ENCODE peak calls at places on chromosomes 1 and 21, in nine cellular contexts. Q is fibroblast of the aortic adventitia; W is heart left ventricle; H is body of pancreas; K is fibroblast of mammary gland; Y is heart right ventricle; S is foreskin fibroblast; T is CD8-positive, alpha-beta T cell; L is AG04450. D is an unnamed sample.

GRCh38 chr1:230869499-230869898 is 1.2 kb upstream of the C1orf198 start:
- DNase-seq in S (no peak), H (no peak), Y (no peak), K (no peak), Q (peak), W (no peak), L (no peak), T (no peak), D (no peak)

GRCh38 chr1:218558411-218558810 is 213.3 kb downstream of the TGFB2 start:
- DNase-seq in L (no peak), S (no peak), H (no peak), T (no peak), W (no peak), K (no peak), Y (no peak), Q (no peak), D (no peak)

GRCh38 chr21:30463713-30464112 is 16.5 kb downstream of the KRTAP19-1 start:
- DNase-seq in T (no peak), W (no peak), H (no peak), L (no peak), Y (no peak), S (no peak), Q (no peak), K (peak), D (no peak)

GRCh38 chr1:38045431-38046332 is 911 bp downstream of the POU3F1 start:
- DNase-seq in H (peak), Y (peak), K (no peak), W (no peak), L (no peak), T (no peak), Q (peak), S (no peak), D (peak)

GRCh38 chr1:7149080-7149838 is 364.0 kb downstream of the CAMTA1 start:
- DNase-seq in W (peak), Y (peak), S (no peak), T (no peak), Q (no peak), H (peak), K (no peak), L (no peak), D (no peak)

GRCh38 chr1:169312084-169312954 is 55.3 kb downstream of the NME7 start:
- DNase-seq in L (peak), Q (peak), Y (no peak), W (no peak), T (peak), K (peak), S (peak), H (no peak), D (peak)

GRCh38 chr1:87030740-87031400 is 116.4 kb downstream of the HS2ST1 start:
- DNase-seq in S (no peak), W (no peak), H (no peak), Y (no peak), Q (no peak), T (no peak), L (no peak), K (no peak), D (no peak)

GRCh38 chr1:204854286-204854685 is 16.4 kb upstream of the NFASC start:
- DNase-seq in Q (no peak), Y (no peak), K (no peak), W (no peak), L (no peak), H (no peak), S (no peak), T (no peak), D (no peak)

GRCh38 chr21:45570826-45571601 is 28.8 kb upstream of the SLC19A1 start:
- DNase-seq in Y (no peak), S (peak), W (no peak), H (no peak), L (no peak), T (no peak), Q (no peak), K (peak), D (no peak)

GRCh38 chr1:197567442-197567841 is 207.8 kb downstream of the DENND1B start:
- DNase-seq in W (no peak), Y (no peak), L (no peak), S (no peak), K (peak), T (no peak), Q (peak), H (no peak), D (no peak)

GRCh38 chr1:152347116-152347728 is 12.6 kb downstream of the FLG2 start:
- DNase-seq in S (peak), K (peak), W (no peak), Q (peak), Y (no peak), T (peak), L (peak), H (peak), D (peak)

GRCh38 chr1:116999596-116999995 is 2.0 kb upstream of the CD101 start:
- DNase-seq in Y (no peak), W (no peak), K (no peak), H (no peak), T (no peak), S (no peak), Q (no peak), L (no peak), D (no peak)

GRCh38 chr1:212260557-212261342 is 24.5 kb upstream of the PPP2R5A start:
- DNase-seq in T (no peak), K (no peak), W (no peak), Q (no peak), Y (no peak), L (no peak), H (peak), S (no peak), D (no peak)

GRCh38 chr1:53272349-53272748 is 34.0 kb upstream of the MAGOH start:
- DNase-seq in Y (no peak), T (no peak), W (no peak), H (no peak), L (no peak), S (no peak), Q (no peak), K (no peak), D (no peak)

GRCh38 chr1:193660428-193660827 is 474.0 kb upstream of the B3GALT2 start:
- DNase-seq in H (no peak), W (no peak), Y (no peak), L (no peak), Q (no peak), K (no peak), T (no peak), S (no peak), D (no peak)

GRCh38 chr1:226633541-226634155 is 85.1 kb downstream of the STUM start:
- DNase-seq in S (no peak), Q (no peak), W (no peak), L (no peak), K (no peak), Y (no peak), T (no peak), H (no peak), D (no peak)

GRCh38 chr21:45288441-45288841 is 746 bp upstream of the POFUT2 start:
- DNase-seq in Y (no peak), T (no peak), S (no peak), Q (no peak), L (no peak), H (no peak), W (no peak), K (no peak), D (no peak)

GRCh38 chr1:165941531-165941930 is 114.1 kb downstream of the UCK2 start:
- DNase-seq in Q (no peak), T (no peak), L (no peak), Y (no peak), W (no peak), S (no peak), K (no peak), H (no peak), D (no peak)

GRCh38 chr1:210598135-210598652 is 269.5 kb downstream of the HHAT start:
- DNase-seq in Y (peak), S (peak), L (peak), K (peak), W (peak), T (no peak), H (peak), Q (peak), D (peak)

GRCh38 chr1:156673387-156674121 is 3.7 kb downstream of the NES start:
- DNase-seq in S (no peak), K (peak), T (no peak), W (no peak), H (no peak), Q (no peak), Y (no peak), L (no peak), D (no peak)

GRCh38 chr1:228271701-228272251 is 63.9 kb downstream of the OBSCN start:
- DNase-seq in L (no peak), Y (no peak), H (no peak), W (no peak), Q (no peak), T (no peak), S (no peak), K (no peak), D (no peak)

GRCh38 chr1:34929497-34929852 is at the start of gene DLGAP3:
- DNase-seq in H (peak), T (no peak), K (no peak), W (no peak), S (no peak), L (no peak), Q (no peak), Y (no peak), D (no peak)

GRCh38 chr1:204102719-204103118 is 29.8 kb downstream of the SOX13 start:
- DNase-seq in Q (no peak), K (no peak), Y (no peak), L (no peak), T (no peak), H (no peak), W (no peak), S (no peak), D (no peak)

GRCh38 chr1:60699304-60699703 is 383.1 kb upstream of the NFIA start:
- DNase-seq in S (peak), H (no peak), W (no peak), T (no peak), Y (no peak), K (peak), Q (peak), L (no peak), D (no peak)

GRCh38 chr1:84427520-84428188 is 29.4 kb downstream of the DNASE2B start:
- DNase-seq in S (no peak), Q (no peak), H (no peak), Y (no peak), W (no peak), K (no peak), T (no peak), L (no peak), D (no peak)

GRCh38 chr1:171912509-171913185 is 71.3 kb downstream of the DNM3 start:
- DNase-seq in H (no peak), S (no peak), W (no peak), T (no peak), L (no peak), Q (no peak), K (no peak), Y (no peak), D (no peak)

GRCh38 chr1:150971583-150972416 is 2.8 kb downstream of the CERS2 start:
- DNase-seq in W (peak), Q (no peak), L (no peak), Y (no peak), S (no peak), K (peak), T (no peak), H (peak), D (peak)

GRCh38 chr1:115545791-115546733 is 95.7 kb upstream of the VANGL1 start:
- DNase-seq in Q (peak), Y (no peak), S (peak), H (peak), T (no peak), W (peak), L (peak), K (peak), D (peak)

GRCh38 chr21:45528981-45529784 is 13.1 kb downstream of the SLC19A1 start:
- DNase-seq in S (no peak), L (no peak), K (no peak), W (peak), H (peak), T (peak), Y (peak), Q (no peak), D (no peak)

GRCh38 chr1:162709870-162710269 is 77.6 kb downstream of the DDR2 start:
- DNase-seq in K (peak), Y (no peak), W (no peak), H (no peak), T (no peak), S (no peak), L (no peak), Q (no peak), D (no peak)

GRCh38 chr1:184867866-184868585 is 106.3 kb downstream of the NIBAN1 start:
- DNase-seq in H (no peak), Q (no peak), W (no peak), Y (no peak), S (no peak), K (no peak), L (no peak), T (no peak), D (no peak)

GRCh38 chr1:27153549-27153886 is 1.4 kb downstream of the SLC9A1 start:
- DNase-seq in L (no peak), Q (no peak), K (no peak), Y (no peak), H (no peak), S (no peak), W (no peak), T (no peak), D (peak)

GRCh38 chr1:159854101-159854692 is 8.3 kb downstream of the VSIG8 start:
- DNase-seq in T (no peak), H (peak), W (peak), S (peak), Q (peak), K (peak), L (no peak), Y (peak), D (peak)

GRCh38 chr1:105137543-105138444 is 1388.1 kb downstream of the AMY1C start:
- DNase-seq in T (no peak), K (no peak), S (no peak), W (no peak), Q (no peak), H (peak), Y (peak), L (no peak), D (peak)

GRCh38 chr1:225691861-225692516 is 39.1 kb upstream of the ENAH start:
- DNase-seq in T (no peak), S (no peak), W (no peak), Y (no peak), L (peak), K (peak), H (no peak), Q (peak), D (no peak)

GRCh38 chr1:173856014-173856413 is 11.8 kb downstream of the GAS5 start:
- DNase-seq in K (no peak), W (no peak), H (no peak), L (no peak), T (no peak), S (no peak), Y (no peak), Q (no peak), D (no peak)

GRCh38 chr1:85847356-85847755 is 139.1 kb upstream of the ZNHIT6 start:
- DNase-seq in W (no peak), T (no peak), Q (no peak), Y (no peak), S (no peak), H (no peak), L (no peak), K (no peak), D (no peak)

GRCh38 chr1:180157576-180158057 is 2.9 kb downstream of the QSOX1 start:
- DNase-seq in H (peak), K (no peak), L (no peak), S (no peak), Y (no peak), W (no peak), T (no peak), Q (peak), D (no peak)
- H3K4me3 ChIP-seq in H (no peak), K (no peak), L (peak), S (peak), Y (no peak), W (no peak), T (no peak), Q (peak), D (peak)

GRCh38 chr1:24929876-24930702 is at the start of gene RUNX3:
- DNase-seq in Y (peak), Q (no peak), S (no peak), T (peak), W (peak), K (no peak), L (no peak), H (no peak), D (peak)
- H3K4me3 ChIP-seq in Y (peak), Q (no peak), S (peak), T (peak), W (peak), K (no peak), L (no peak), H (no peak), D (peak)

GRCh38 chr21:42218836-42219605 is at the start of gene ABCG1:
- DNase-seq in Q (no peak), L (no peak), S (no peak), K (no peak), Y (peak), T (peak), H (peak), W (peak), D (peak)
- H3K4me3 ChIP-seq in Q (peak), L (peak), S (no peak), K (no peak), Y (peak), T (peak), H (no peak), W (peak), D (peak)

GRCh38 chr1:55826413-55827080 is 611.4 kb upstream of the USP24 start:
- DNase-seq in T (no peak), S (no peak), W (no peak), Q (peak), H (no peak), Y (no peak), L (no peak), K (peak), D (peak)
- H3K4me3 ChIP-seq in T (no peak), S (no peak), W (no peak), Q (no peak), H (no peak), Y (no peak), L (no peak), K (no peak), D (no peak)

GRCh38 chr1:155082941-155083541 is 4.4 kb downstream of the EFNA3 start:
- DNase-seq in Y (no peak), S (no peak), W (no peak), K (no peak), Q (no peak), T (no peak), L (no peak), H (no peak), D (no peak)

GRCh38 chr1:155083865-155084721 is 5.5 kb downstream of the EFNA3 start:
- DNase-seq in Y (no peak), S (no peak), Q (peak), K (peak), T (no peak), L (no peak), W (no peak), H (peak), D (peak)

GRCh38 chr1:155081472-155082300 is 3.0 kb downstream of the EFNA3 start:
- DNase-seq in H (no peak), L (no peak), T (no peak), Y (peak), W (no peak), Q (no peak), K (no peak), S (no peak), D (no peak)

GRCh38 chr1:155080250-155081228 is 1.9 kb downstream of the EFNA3 start:
- DNase-seq in Q (no peak), L (no peak), H (no peak), T (no peak), S (no peak), W (no peak), Y (peak), K (no peak), D (no peak)

GRCh38 chr1:155082301-155082940 is 3.8 kb downstream of the EFNA3 start:
- DNase-seq in L (no peak), W (no peak), S (no peak), Y (peak), Q (no peak), K (no peak), T (no peak), H (no peak), D (no peak)
- H3K4me3 ChIP-seq in L (no peak), W (peak), S (no peak), Y (no peak), Q (no peak), K (no peak), T (peak), H (no peak), D (no peak)

DNA sequence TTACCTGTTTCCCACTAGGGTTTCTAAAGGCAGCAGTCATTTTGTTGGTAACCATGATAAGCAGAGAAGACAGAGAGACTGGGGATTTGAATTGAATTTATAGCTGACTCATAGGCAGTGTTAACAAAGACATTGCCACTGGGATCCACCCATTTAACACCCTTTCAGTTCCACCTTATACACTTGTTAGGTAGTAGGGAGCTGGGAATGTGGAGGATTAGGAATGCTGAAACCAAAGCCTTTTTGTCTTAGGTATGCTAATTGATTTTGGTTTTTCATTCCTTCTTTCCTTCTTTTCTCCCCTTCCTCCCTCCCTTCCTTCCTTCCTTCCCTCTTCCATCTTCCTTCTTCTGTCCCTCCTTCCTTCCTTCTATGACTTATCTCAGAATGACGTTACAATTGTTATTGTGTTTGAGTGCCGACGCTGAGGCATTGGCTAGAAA is 7.5 kb upstream of the EVI5 start:
- DNase-seq in L (no peak), Y (no peak), W (no peak), S (no peak), H (no peak), T (no peak), K (no peak), Q (no peak), D (no peak)
- H3K4me3 ChIP-seq in L (no peak), Y (peak), W (no peak), S (no peak), H (no peak), T (no peak), K (no peak), Q (no peak), D (no peak)

GRCh38 chr21:36145259-36145658 is 10.4 kb downstream of the CBR3 start:
- DNase-seq in L (no peak), K (no peak), S (no peak), Q (no peak), Y (no peak), T (peak), W (no peak), H (no peak), D (no peak)

GRCh38 chr21:36148886-36149285 is 7.7 kb upstream of the DOP1B start:
- DNase-seq in L (no peak), S (no peak), Y (no peak), T (no peak), K (no peak), W (no peak), H (no peak), Q (no peak), D (no peak)

GRCh38 chr21:36147891-36148290 is 8.7 kb upstream of the DOP1B start:
- DNase-seq in S (no peak), Y (no peak), K (no peak), T (no peak), Q (no peak), H (no peak), W (no peak), L (no peak), D (no peak)

GRCh38 chr21:36150192-36150711 is 6.4 kb upstream of the DOP1B start:
- DNase-seq in H (no peak), K (peak), Q (peak), T (no peak), Y (no peak), L (no peak), W (peak), S (peak), D (peak)

DNA sequence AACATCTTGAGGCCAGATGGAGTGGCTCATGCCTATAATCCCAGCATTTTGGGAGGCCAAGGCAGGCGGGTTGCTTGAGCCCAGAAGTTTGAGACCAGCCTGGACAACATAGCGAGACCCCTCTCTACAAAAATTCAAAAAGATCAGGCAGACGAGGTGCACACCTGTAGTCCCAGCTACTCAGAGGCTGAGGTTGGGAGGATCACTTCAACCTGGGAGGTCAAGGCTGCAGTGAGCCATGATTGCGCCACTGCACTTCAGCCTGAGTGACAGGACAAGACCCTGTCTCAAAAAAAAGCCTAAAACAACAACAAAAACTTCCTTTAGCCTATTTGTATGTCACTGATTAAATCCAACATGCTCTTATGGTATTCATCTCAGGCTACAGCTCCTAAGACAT is 6.8 kb upstream of the DOP1B start:
- DNase-seq in Y (no peak), W (no peak), S (no peak), Q (no peak), H (no peak), K (no peak), T (no peak), L (no peak), D (no peak)
- H3K4me3 ChIP-seq in Y (no peak), W (no peak), S (no peak), Q (no peak), H (no peak), K (no peak), T (no peak), L (no peak), D (no peak)